ENCODE peak calls at places on chromosomes 4 and X, in four cellular contexts. J is fibroblast of lung, M is mammary epithelial cell, L is tibial artery. V is an unnamed sample.

GRCh38 chr4:124527364-124527763 is 185.2 kb downstream of the ANKRD50 start:
- DNase-seq in J (no peak), M (no peak), L (no peak), V (no peak)

GRCh38 chr4:21885241-21885640 is 63.3 kb downstream of the KCNIP4 start:
- DNase-seq in J (peak), M (peak), L (no peak), V (no peak)

GRCh38 chr4:176927664-176928063 is 134.9 kb upstream of the VEGFC start:
- DNase-seq in J (peak), M (peak), L (no peak), V (no peak)

GRCh38 chrX:105451426-105451825 is 230.9 kb upstream of the TEX13A start:
- DNase-seq in J (no peak), M (no peak), L (no peak), V (no peak)

GRCh38 chr4:10582966-10583365 is 101.6 kb downstream of the CLNK start:
- DNase-seq in J (peak), M (no peak), L (no peak), V (no peak)

GRCh38 chr4:88003261-88003660 is 4.2 kb upstream of the PKD2 start:
- DNase-seq in J (no peak), M (peak), L (no peak), V (no peak)

GRCh38 chr4:188658958-188659522 is 519.8 kb downstream of the TRIML1 start:
- DNase-seq in J (no peak), M (no peak), L (no peak), V (peak)

GRCh38 chr4:6160536-6160935 is 39.8 kb downstream of the JAKMIP1 start:
- DNase-seq in J (no peak), M (no peak), L (no peak), V (no peak)

GRCh38 chr4:42781325-42781724 is 111.2 kb upstream of the GRXCR1 start:
- DNase-seq in J (no peak), M (no peak), L (no peak), V (no peak)

GRCh38 chrX:48891402-48892288 is 5.9 kb downstream of the TIMM17B start:
- DNase-seq in J (peak), M (peak), L (peak), V (peak)
- H3K4me3 ChIP-seq in J (peak), M (peak), L (peak), V (peak)

GRCh38 chr4:57116245-57116644 is 6.1 kb upstream of the IGFBP7 start:
- DNase-seq in J (no peak), M (no peak), L (no peak), V (no peak)

GRCh38 chr4:57124145-57124544 is 14.0 kb upstream of the IGFBP7 start:
- DNase-seq in J (no peak), M (no peak), L (no peak), V (no peak)

GRCh38 chr4:57122959-57123358 is 12.8 kb upstream of the IGFBP7 start:
- DNase-seq in J (no peak), M (no peak), L (no peak), V (no peak)

GRCh38 chr4:57114973-57115372 is 4.8 kb upstream of the IGFBP7 start:
- DNase-seq in J (peak), M (no peak), L (no peak), V (no peak)

DNA sequence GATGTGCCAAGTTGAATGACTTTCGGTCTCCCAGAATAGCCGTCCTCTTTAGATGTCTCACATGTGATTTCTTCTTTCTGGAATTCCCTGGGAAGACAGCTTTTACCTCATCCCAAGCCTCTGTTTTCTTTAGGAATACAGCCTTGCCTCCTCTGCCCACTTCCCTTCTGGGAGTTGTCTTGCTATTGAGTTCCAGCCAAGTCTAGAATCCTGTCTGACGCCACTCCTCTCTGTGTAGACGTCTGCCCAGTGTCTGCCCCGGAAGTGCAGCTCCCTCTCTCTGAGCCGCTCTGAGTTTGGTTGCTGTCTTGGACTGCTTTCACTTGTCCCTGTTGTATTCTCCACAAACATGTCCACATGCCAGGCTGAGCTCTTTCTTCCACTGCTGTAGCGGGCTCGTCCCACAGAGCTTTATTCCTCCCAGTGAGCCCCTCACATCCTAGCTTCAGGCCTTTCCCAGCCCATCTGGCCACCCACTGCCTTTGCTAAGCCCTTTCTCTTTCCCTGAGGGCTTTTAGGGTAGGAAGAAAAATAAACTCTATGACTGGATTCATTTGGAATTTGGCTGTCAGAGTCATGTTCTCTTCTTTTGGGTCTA is 9.0 kb upstream of the IGFBP7 start:
- DNase-seq in J (peak), M (peak), L (peak), V (no peak)
- H3K4me3 ChIP-seq in J (no peak), M (no peak), L (peak), V (no peak)

DNA sequence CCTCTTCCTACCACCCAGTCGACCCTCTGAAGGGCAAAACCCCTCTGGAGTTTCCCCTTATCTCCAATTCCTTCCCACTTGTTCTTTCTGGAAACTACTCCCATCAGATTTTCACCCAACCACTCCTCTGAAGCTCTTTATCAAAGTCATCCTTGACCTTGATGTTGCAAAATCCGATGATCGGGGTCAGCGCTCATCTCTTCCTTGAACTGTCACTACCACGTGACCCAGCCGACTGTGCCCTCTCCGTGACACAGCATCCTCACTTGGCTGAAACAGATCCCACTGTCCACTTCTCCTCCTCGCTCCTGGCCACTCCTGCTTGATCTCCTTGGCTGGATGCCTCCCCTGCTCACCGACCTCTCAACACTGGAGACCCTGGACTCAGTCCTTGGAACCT is 1.1 kb downstream of the CFAP99 start:
- DNase-seq in J (no peak), M (no peak), L (no peak), V (no peak)
- H3K4me3 ChIP-seq in J (no peak), M (no peak), L (no peak), V (no peak)

GRCh38 chr4:174157106-174157607 is 126.3 kb downstream of the FBXO8 start:
- DNase-seq in J (no peak), M (no peak), L (no peak), V (no peak)
- H3K4me3 ChIP-seq in J (no peak), M (no peak), L (no peak), V (no peak)

DNA sequence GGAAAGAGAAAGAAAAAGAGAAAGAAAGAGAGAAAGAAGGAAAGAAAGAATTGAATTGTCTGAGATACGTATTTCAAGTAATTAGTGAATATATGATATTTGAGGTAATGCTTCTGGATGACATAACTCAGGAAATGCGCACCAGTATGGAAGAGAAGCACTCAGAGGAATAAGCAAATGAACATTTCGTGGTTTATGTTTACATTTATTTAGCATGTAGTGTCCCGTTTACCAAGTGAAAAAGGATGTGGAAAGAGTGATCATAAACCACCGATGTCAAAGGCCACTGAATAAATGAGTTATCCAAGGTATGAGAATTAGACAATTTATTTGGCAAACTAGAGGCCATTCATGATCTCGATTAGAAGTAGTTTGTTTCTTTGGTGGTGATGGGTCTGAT is 200.4 kb downstream of the ARAP2 start:
- DNase-seq in J (peak), M (peak), L (no peak), V (no peak)
- H3K4me3 ChIP-seq in J (no peak), M (no peak), L (no peak), V (no peak)